ENCODE peak calls at places on chromosome 20, in ten cellular contexts. L, H, D, W, B, X, C, R, I and J are unnamed samples.

GRCh38 chr20:41650221-41650948 is 32.2 kb upstream of the CHD6 start:
- DNase-seq in X (no peak), C (no peak), I (no peak), W (no peak), H (peak), B (peak), R (no peak), L (no peak), D (no peak), J (no peak)

GRCh38 chr20:44247676-44248419 is 740 bp downstream of the GDAP1L1 start:
- DNase-seq in I (peak), B (no peak), R (no peak), L (no peak), X (peak), W (peak), H (peak), D (no peak), C (peak), J (no peak)

GRCh38 chr20:45461225-45461624 is 8.3 kb upstream of the WFDC2 start:
- DNase-seq in X (no peak), L (no peak), B (no peak), R (no peak), D (no peak), H (no peak), C (no peak), I (no peak), W (no peak), J (no peak)

GRCh38 chr20:60565093-60565492 is 606.9 kb downstream of the CDH26 start:
- DNase-seq in R (no peak), B (no peak), X (no peak), W (no peak), H (no peak), L (no peak), C (no peak), I (no peak), D (no peak), J (no peak)

GRCh38 chr20:37379967-37380828 is 34.3 kb downstream of the SRC start:
- DNase-seq in D (no peak), I (peak), B (no peak), X (no peak), L (no peak), H (no peak), W (no peak), R (peak), C (no peak), J (no peak)

GRCh38 chr20:5884465-5885335 is 65.6 kb downstream of the TRMT6 start:
- DNase-seq in C (no peak), X (no peak), L (no peak), I (no peak), R (no peak), H (no peak), W (no peak), D (no peak), B (no peak), J (no peak)

GRCh38 chr20:16748058-16748457 is at the start of gene OTOR:
- DNase-seq in B (no peak), D (no peak), L (no peak), W (no peak), X (no peak), R (no peak), C (no peak), I (no peak), H (no peak), J (no peak)

GRCh38 chr20:37528442-37529213 is 952 bp upstream of the BLCAP start:
- DNase-seq in I (no peak), H (no peak), B (no peak), W (no peak), D (no peak), C (no peak), L (no peak), X (peak), R (peak), J (no peak)

GRCh38 chr20:25195962-25196700 is 619 bp downstream of the ENTPD6 start:
- DNase-seq in B (peak), W (peak), I (peak), L (no peak), R (no peak), H (peak), X (no peak), C (peak), D (no peak), J (no peak)

GRCh38 chr20:31719644-31720485 is 2.8 kb downstream of the BCL2L1 start:
- DNase-seq in I (peak), W (no peak), D (peak), L (no peak), R (no peak), C (no peak), B (no peak), H (peak), X (no peak), J (peak)

GRCh38 chr20:45629496-45630100 is at the start of gene WFDC10A:
- DNase-seq in L (no peak), B (peak), W (peak), R (no peak), D (no peak), H (peak), X (no peak), C (peak), I (peak), J (no peak)

GRCh38 chr20:10129749-10130148 is 88.9 kb upstream of the SNAP25 start:
- DNase-seq in L (no peak), D (no peak), C (no peak), R (no peak), H (no peak), X (no peak), B (no peak), W (no peak), I (no peak), J (no peak)

GRCh38 chr20:38833857-38834164 is 28.3 kb downstream of the PPP1R16B start:
- DNase-seq in D (no peak), H (no peak), I (no peak), R (no peak), X (no peak), B (no peak), C (peak), L (no peak), W (peak), J (no peak)

GRCh38 chr20:62242196-62242595 is 3.9 kb downstream of the OSBPL2 start:
- DNase-seq in B (no peak), D (no peak), C (no peak), I (no peak), W (no peak), H (no peak), R (no peak), L (no peak), X (no peak), J (no peak)

GRCh38 chr20:63940071-63940471 is 16.1 kb downstream of the UCKL1 start:
- DNase-seq in R (no peak), W (no peak), X (no peak), C (no peak), H (no peak), L (no peak), B (no peak), I (no peak), D (no peak), J (no peak)

GRCh38 chr20:4813839-4814695 is 92.4 kb downstream of the PRND start:
- DNase-seq in X (no peak), L (peak), I (no peak), W (peak), D (no peak), R (peak), C (no peak), B (no peak), H (no peak), J (no peak)

GRCh38 chr20:10432079-10432478 is 1.9 kb downstream of the MKKS start:
- DNase-seq in H (no peak), I (peak), B (no peak), W (no peak), D (no peak), C (no peak), L (no peak), X (no peak), R (no peak), J (no peak)